ENCODE peak calls at places on chromosomes 2 and 18, in eight cellular contexts. One of them, this sample, is unnamed.

GRCh38 chr2:234587341-234588053 is 90.6 kb upstream of the ARL4C start:
- DNase-seq in choroid plexus epithelial cell: no peak
- DNase-seq in heart left ventricle: no peak
- DNase-seq in adrenal gland: no peak
- DNase-seq in GM23338: no peak
- DNase-seq in tibial artery: no peak
- DNase-seq in CD8-positive, alpha-beta memory T cell: no peak
- DNase-seq in A673: peak
- DNase-seq in this sample: no peak

GRCh38 chr2:241812730-241813079 is 3.7 kb downstream of the NEU4 start:
- DNase-seq in choroid plexus epithelial cell: no peak
- DNase-seq in heart left ventricle: no peak
- DNase-seq in adrenal gland: no peak
- DNase-seq in GM23338: no peak
- DNase-seq in tibial artery: peak
- DNase-seq in CD8-positive, alpha-beta memory T cell: no peak
- DNase-seq in A673: no peak
- DNase-seq in this sample: no peak

GRCh38 chr2:7191927-7192326 is 274.7 kb downstream of the RNF144A start:
- DNase-seq in choroid plexus epithelial cell: peak
- DNase-seq in heart left ventricle: no peak
- DNase-seq in adrenal gland: no peak
- DNase-seq in GM23338: peak
- DNase-seq in tibial artery: no peak
- DNase-seq in CD8-positive, alpha-beta memory T cell: no peak
- DNase-seq in A673: peak
- DNase-seq in this sample: no peak

GRCh38 chr18:48826806-48827205 is 124.0 kb downstream of the SMAD7 start:
- DNase-seq in choroid plexus epithelial cell: no peak
- DNase-seq in heart left ventricle: no peak
- DNase-seq in adrenal gland: no peak
- DNase-seq in GM23338: no peak
- DNase-seq in tibial artery: peak
- DNase-seq in CD8-positive, alpha-beta memory T cell: no peak
- DNase-seq in A673: no peak
- DNase-seq in this sample: peak

GRCh38 chr2:206535587-206535986 is 92.3 kb downstream of the ADAM23 start:
- DNase-seq in choroid plexus epithelial cell: no peak
- DNase-seq in heart left ventricle: no peak
- DNase-seq in adrenal gland: no peak
- DNase-seq in GM23338: no peak
- DNase-seq in tibial artery: no peak
- DNase-seq in CD8-positive, alpha-beta memory T cell: no peak
- DNase-seq in A673: no peak
- DNase-seq in this sample: no peak

GRCh38 chr2:174219321-174219720 is 29.0 kb downstream of the OLA1 start:
- DNase-seq in choroid plexus epithelial cell: no peak
- DNase-seq in heart left ventricle: no peak
- DNase-seq in adrenal gland: no peak
- DNase-seq in GM23338: no peak
- DNase-seq in tibial artery: no peak
- DNase-seq in CD8-positive, alpha-beta memory T cell: no peak
- DNase-seq in A673: no peak
- DNase-seq in this sample: no peak

GRCh38 chr2:164706522-164706921 is 85.2 kb upstream of the GRB14 start:
- DNase-seq in choroid plexus epithelial cell: peak
- DNase-seq in heart left ventricle: no peak
- DNase-seq in adrenal gland: no peak
- DNase-seq in GM23338: no peak
- DNase-seq in tibial artery: no peak
- DNase-seq in CD8-positive, alpha-beta memory T cell: no peak
- DNase-seq in A673: peak
- DNase-seq in this sample: no peak

GRCh38 chr2:165601065-165601830 is 131.8 kb downstream of the CSRNP3 start:
- DNase-seq in choroid plexus epithelial cell: no peak
- DNase-seq in heart left ventricle: no peak
- DNase-seq in adrenal gland: no peak
- DNase-seq in GM23338: no peak
- DNase-seq in tibial artery: no peak
- DNase-seq in CD8-positive, alpha-beta memory T cell: no peak
- DNase-seq in A673: peak
- DNase-seq in this sample: no peak

GRCh38 chr2:118013221-118013723 is 598 bp downstream of the CCDC93 start:
- DNase-seq in choroid plexus epithelial cell: peak
- DNase-seq in heart left ventricle: peak
- DNase-seq in adrenal gland: peak
- DNase-seq in GM23338: peak
- DNase-seq in tibial artery: peak
- DNase-seq in CD8-positive, alpha-beta memory T cell: peak
- DNase-seq in A673: peak
- DNase-seq in this sample: peak

GRCh38 chr2:106851055-106851454 is 34.9 kb downstream of the ST6GAL2 start:
- DNase-seq in choroid plexus epithelial cell: no peak
- DNase-seq in heart left ventricle: no peak
- DNase-seq in adrenal gland: no peak
- DNase-seq in GM23338: no peak
- DNase-seq in tibial artery: no peak
- DNase-seq in CD8-positive, alpha-beta memory T cell: no peak
- DNase-seq in A673: no peak
- DNase-seq in this sample: no peak

GRCh38 chr2:106851475-106851874 is 34.5 kb downstream of the ST6GAL2 start:
- DNase-seq in choroid plexus epithelial cell: no peak
- DNase-seq in heart left ventricle: no peak
- DNase-seq in adrenal gland: no peak
- DNase-seq in GM23338: no peak
- DNase-seq in tibial artery: no peak
- DNase-seq in CD8-positive, alpha-beta memory T cell: no peak
- DNase-seq in A673: no peak
- DNase-seq in this sample: no peak

GRCh38 chr2:106847366-106847765 is 38.6 kb downstream of the ST6GAL2 start:
- DNase-seq in choroid plexus epithelial cell: no peak
- DNase-seq in heart left ventricle: no peak
- DNase-seq in adrenal gland: no peak
- DNase-seq in GM23338: no peak
- DNase-seq in tibial artery: no peak
- DNase-seq in CD8-positive, alpha-beta memory T cell: no peak
- DNase-seq in A673: no peak
- DNase-seq in this sample: no peak

GRCh38 chr2:106849253-106849652 is 36.7 kb downstream of the ST6GAL2 start:
- DNase-seq in choroid plexus epithelial cell: no peak
- DNase-seq in heart left ventricle: no peak
- DNase-seq in adrenal gland: no peak
- DNase-seq in GM23338: no peak
- DNase-seq in tibial artery: no peak
- DNase-seq in CD8-positive, alpha-beta memory T cell: no peak
- DNase-seq in A673: no peak
- DNase-seq in this sample: no peak

DNA sequence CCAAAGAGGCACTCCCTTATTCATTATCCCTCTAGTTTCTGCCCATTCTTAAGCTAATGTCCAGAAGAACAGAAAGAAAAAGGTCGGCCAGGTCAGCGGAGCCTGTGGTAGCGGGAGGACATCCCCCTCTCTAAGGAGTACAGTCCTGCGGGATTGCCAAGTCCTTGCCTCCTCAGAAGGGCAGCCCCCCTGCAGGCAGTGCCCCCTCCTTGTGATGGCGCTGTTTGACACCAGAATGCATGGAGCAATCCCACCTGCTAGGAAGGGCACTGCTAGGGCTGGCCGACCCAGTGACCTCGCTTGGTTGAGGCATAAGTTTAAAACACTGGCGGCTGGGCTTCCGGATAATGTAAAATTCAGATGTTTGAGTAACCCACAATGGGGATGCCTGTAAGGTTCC is 33.9 kb downstream of the ST6GAL2 start:
- DNase-seq in choroid plexus epithelial cell: no peak
- DNase-seq in heart left ventricle: no peak
- DNase-seq in adrenal gland: no peak
- DNase-seq in GM23338: peak
- DNase-seq in tibial artery: no peak
- DNase-seq in CD8-positive, alpha-beta memory T cell: no peak
- DNase-seq in A673: no peak
- DNase-seq in this sample: no peak
- H3K4me3 ChIP-seq in choroid plexus epithelial cell: no peak
- H3K4me3 ChIP-seq in heart left ventricle: no peak
- H3K4me3 ChIP-seq in adrenal gland: no peak
- H3K4me3 ChIP-seq in GM23338: no peak
- H3K4me3 ChIP-seq in tibial artery: peak
- H3K4me3 ChIP-seq in CD8-positive, alpha-beta memory T cell: no peak
- H3K4me3 ChIP-seq in A673: no peak
- H3K4me3 ChIP-seq in this sample: no peak

GRCh38 chr2:1782514-1782913 is 38.2 kb upstream of the PXDN start:
- DNase-seq in choroid plexus epithelial cell: no peak
- DNase-seq in heart left ventricle: no peak
- DNase-seq in adrenal gland: no peak
- DNase-seq in GM23338: no peak
- DNase-seq in tibial artery: peak
- DNase-seq in CD8-positive, alpha-beta memory T cell: no peak
- DNase-seq in A673: no peak
- DNase-seq in this sample: no peak
- H3K4me3 ChIP-seq in choroid plexus epithelial cell: no peak
- H3K4me3 ChIP-seq in heart left ventricle: no peak
- H3K4me3 ChIP-seq in adrenal gland: no peak
- H3K4me3 ChIP-seq in GM23338: no peak
- H3K4me3 ChIP-seq in tibial artery: no peak
- H3K4me3 ChIP-seq in CD8-positive, alpha-beta memory T cell: no peak
- H3K4me3 ChIP-seq in A673: no peak
- H3K4me3 ChIP-seq in this sample: no peak

DNA sequence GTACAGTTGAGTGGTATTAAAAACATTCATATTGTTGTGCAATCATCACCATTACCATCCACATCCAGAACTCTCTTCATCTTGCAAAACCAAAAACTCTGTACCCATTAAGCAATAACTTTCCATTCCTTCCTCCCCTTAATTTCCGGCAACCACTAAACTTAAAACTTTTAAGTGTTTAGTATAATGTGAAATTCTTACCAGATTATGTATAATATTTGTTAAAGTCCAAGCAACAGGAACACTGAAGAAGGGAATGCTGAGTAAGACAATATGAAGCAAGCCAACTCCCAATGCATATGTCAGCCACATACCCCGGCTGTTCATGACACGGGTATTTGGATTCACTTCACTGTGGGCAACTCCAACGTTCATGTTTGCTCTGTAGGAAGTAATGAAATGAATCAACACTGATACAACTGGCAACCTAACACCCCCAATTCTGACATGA is 1.9 kb downstream of the ORMDL1 start:
- DNase-seq in choroid plexus epithelial cell: peak
- DNase-seq in heart left ventricle: no peak
- DNase-seq in adrenal gland: no peak
- DNase-seq in GM23338: no peak
- DNase-seq in tibial artery: no peak
- DNase-seq in CD8-positive, alpha-beta memory T cell: no peak
- DNase-seq in A673: no peak
- DNase-seq in this sample: no peak
- H3K4me3 ChIP-seq in choroid plexus epithelial cell: no peak
- H3K4me3 ChIP-seq in heart left ventricle: no peak
- H3K4me3 ChIP-seq in adrenal gland: no peak
- H3K4me3 ChIP-seq in GM23338: peak
- H3K4me3 ChIP-seq in tibial artery: peak
- H3K4me3 ChIP-seq in CD8-positive, alpha-beta memory T cell: peak
- H3K4me3 ChIP-seq in A673: peak
- H3K4me3 ChIP-seq in this sample: peak

GRCh38 chr2:74921236-74921736 is 37.2 kb upstream of the POLE4 start:
- DNase-seq in choroid plexus epithelial cell: no peak
- DNase-seq in heart left ventricle: no peak
- DNase-seq in adrenal gland: no peak
- DNase-seq in GM23338: peak
- DNase-seq in tibial artery: no peak
- DNase-seq in CD8-positive, alpha-beta memory T cell: no peak
- DNase-seq in A673: no peak
- DNase-seq in this sample: no peak

GRCh38 chr2:74917702-74918619 is 40.5 kb upstream of the POLE4 start:
- DNase-seq in choroid plexus epithelial cell: peak
- DNase-seq in heart left ventricle: no peak
- DNase-seq in adrenal gland: no peak
- DNase-seq in GM23338: peak
- DNase-seq in tibial artery: no peak
- DNase-seq in CD8-positive, alpha-beta memory T cell: no peak
- DNase-seq in A673: no peak
- DNase-seq in this sample: peak

GRCh38 chr2:74922592-74923227 is 35.7 kb upstream of the POLE4 start:
- DNase-seq in choroid plexus epithelial cell: no peak
- DNase-seq in heart left ventricle: no peak
- DNase-seq in adrenal gland: no peak
- DNase-seq in GM23338: no peak
- DNase-seq in tibial artery: no peak
- DNase-seq in CD8-positive, alpha-beta memory T cell: no peak
- DNase-seq in A673: peak
- DNase-seq in this sample: no peak

GRCh38 chr2:74916394-74916793 is 42.0 kb upstream of the POLE4 start:
- DNase-seq in choroid plexus epithelial cell: no peak
- DNase-seq in heart left ventricle: no peak
- DNase-seq in adrenal gland: no peak
- DNase-seq in GM23338: no peak
- DNase-seq in tibial artery: no peak
- DNase-seq in CD8-positive, alpha-beta memory T cell: no peak
- DNase-seq in A673: no peak
- DNase-seq in this sample: no peak

GRCh38 chr2:74919827-74920226 is 38.6 kb upstream of the POLE4 start:
- DNase-seq in choroid plexus epithelial cell: peak
- DNase-seq in heart left ventricle: peak
- DNase-seq in adrenal gland: peak
- DNase-seq in GM23338: peak
- DNase-seq in tibial artery: peak
- DNase-seq in CD8-positive, alpha-beta memory T cell: peak
- DNase-seq in A673: peak
- DNase-seq in this sample: peak
- H3K4me3 ChIP-seq in choroid plexus epithelial cell: peak
- H3K4me3 ChIP-seq in heart left ventricle: peak
- H3K4me3 ChIP-seq in adrenal gland: no peak
- H3K4me3 ChIP-seq in GM23338: peak
- H3K4me3 ChIP-seq in tibial artery: peak
- H3K4me3 ChIP-seq in CD8-positive, alpha-beta memory T cell: no peak
- H3K4me3 ChIP-seq in A673: peak
- H3K4me3 ChIP-seq in this sample: peak

DNA sequence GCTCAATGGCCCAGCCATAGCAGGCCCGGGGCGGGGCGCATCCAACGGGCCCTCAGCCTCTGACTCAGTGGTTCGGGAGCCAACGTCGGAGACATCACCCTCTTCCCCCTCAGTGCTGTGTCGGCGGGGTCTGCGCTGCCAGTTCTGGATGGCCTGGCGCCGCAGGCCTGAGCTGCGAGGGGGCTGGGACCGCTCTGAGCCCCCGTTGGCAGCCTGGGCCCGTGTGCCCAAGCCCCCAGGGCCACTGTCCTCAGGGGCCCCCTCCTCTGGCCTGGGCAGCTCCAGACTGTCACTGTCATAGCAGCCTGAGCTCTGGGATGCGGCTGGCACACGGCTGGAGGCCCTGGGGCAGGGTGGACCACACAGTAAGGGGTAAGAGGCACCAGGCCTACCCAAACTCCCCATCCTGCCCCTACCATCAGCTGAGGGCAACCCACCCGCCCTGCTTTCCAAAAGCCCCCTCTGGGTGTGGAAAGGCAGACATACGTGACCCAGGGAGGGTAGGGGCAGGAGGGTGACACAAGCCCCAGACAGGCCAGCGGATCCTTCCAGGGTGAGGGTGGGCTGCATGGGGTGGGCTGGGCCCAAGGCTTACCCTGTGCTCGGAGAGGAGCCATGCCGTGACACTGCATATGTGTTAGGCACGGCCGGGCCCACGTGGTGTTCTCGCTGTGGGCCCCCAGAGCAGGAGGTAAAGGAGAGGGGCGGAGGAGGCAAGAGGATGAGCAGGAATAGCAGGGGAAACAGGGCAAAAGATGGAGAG is 18.8 kb downstream of the FBXO41 start:
- DNase-seq in choroid plexus epithelial cell: no peak
- DNase-seq in heart left ventricle: no peak
- DNase-seq in adrenal gland: no peak
- DNase-seq in GM23338: no peak
- DNase-seq in tibial artery: no peak
- DNase-seq in CD8-positive, alpha-beta memory T cell: no peak
- DNase-seq in A673: no peak
- DNase-seq in this sample: peak
- H3K4me3 ChIP-seq in choroid plexus epithelial cell: no peak
- H3K4me3 ChIP-seq in heart left ventricle: no peak
- H3K4me3 ChIP-seq in adrenal gland: no peak
- H3K4me3 ChIP-seq in GM23338: no peak
- H3K4me3 ChIP-seq in tibial artery: no peak
- H3K4me3 ChIP-seq in CD8-positive, alpha-beta memory T cell: no peak
- H3K4me3 ChIP-seq in A673: no peak
- H3K4me3 ChIP-seq in this sample: no peak